ENCODE peak calls at places on chromosomes 6 and 20, in nine cellular contexts. P, Y, B, E, X, F, U, L and C are unnamed samples. For H3K4me1, the result is how much of the 10 kb centered on the place peaks cover.

GRCh38 chr6:89410231-89411018 is 1.6 kb downstream of the RRAGD start:
- DNase-seq in P (no peak), Y (no peak), B (no peak), E (no peak), X (peak), F (peak), U (peak), L (no peak), C (no peak)

GRCh38 chr20:49186535-49187329 is 1.4 kb downstream of the STAU1 start:
- DNase-seq in P (peak), Y (peak), B (peak), E (peak), X (peak), F (peak), U (peak), L (peak), C (no peak)

GRCh38 chr20:61951695-61952533 is 113.8 kb downstream of the TAF4 start:
- DNase-seq in P (no peak), Y (no peak), B (peak), E (peak), X (peak), F (peak), U (peak), L (no peak), C (peak)

GRCh38 chr6:166004491-166005275 is 163.0 kb downstream of the TBXT start:
- DNase-seq in P (no peak), Y (no peak), B (no peak), E (no peak), X (no peak), F (no peak), U (no peak), L (no peak), C (no peak)

GRCh38 chr20:17934141-17934862 is 34.3 kb downstream of the SNX5 start:
- DNase-seq in P (no peak), Y (no peak), B (peak), E (no peak), X (peak), F (peak), U (no peak), L (no peak), C (no peak)

GRCh38 chr6:129312865-129313264 is 397.1 kb downstream of the ARHGAP18 start:
- DNase-seq in P (no peak), Y (no peak), B (peak), E (no peak), X (no peak), F (no peak), U (peak), L (no peak), C (no peak)

GRCh38 chr6:125481056-125481455 is 179.3 kb upstream of the HDDC2 start:
- DNase-seq in P (no peak), Y (no peak), B (no peak), E (no peak), X (no peak), F (no peak), U (no peak), L (no peak), C (no peak)

GRCh38 chr20:47278907-47279348 is 77.6 kb downstream of the ZMYND8 start:
- DNase-seq in P (no peak), Y (no peak), B (peak), E (no peak), X (no peak), F (no peak), U (no peak), L (no peak), C (no peak)

GRCh38 chr6:94065707-94066337 is 646.5 kb upstream of the EPHA7 start:
- DNase-seq in P (no peak), Y (no peak), B (no peak), E (no peak), X (peak), F (peak), U (no peak), L (no peak), C (no peak)

GRCh38 chr20:4435210-4435609 is 286.5 kb upstream of the PRND start:
- DNase-seq in P (no peak), Y (no peak), B (peak), E (no peak), X (no peak), F (no peak), U (peak), L (no peak), C (no peak)

GRCh38 chr20:64112691-64113443 is 5.5 kb upstream of the NPBWR2 start:
- DNase-seq in P (peak), Y (no peak), B (no peak), E (no peak), X (no peak), F (peak), U (no peak), L (peak), C (peak)

GRCh38 chr6:44253307-44254101 is 3.8 kb downstream of the SLC35B2 start:
- DNase-seq in P (peak), Y (peak), B (no peak), E (no peak), X (peak), F (peak), U (peak), L (no peak), C (no peak)

GRCh38 chr6:20182926-20183521 is 29.2 kb downstream of the MBOAT1 start:
- DNase-seq in P (peak), Y (no peak), B (peak), E (peak), X (no peak), F (no peak), U (peak), L (no peak), C (no peak)

GRCh38 chr6:11203306-11204009 is 29.0 kb downstream of the NEDD9 start:
- DNase-seq in P (no peak), Y (no peak), B (no peak), E (no peak), X (no peak), F (no peak), U (no peak), L (no peak), C (no peak)

GRCh38 chr6:259901-260508 is 32.3 kb upstream of the DUSP22 start:
- DNase-seq in P (no peak), Y (no peak), B (no peak), E (no peak), X (no peak), F (no peak), U (no peak), L (no peak), C (no peak)

GRCh38 chr6:4294636-4295035 is 159.3 kb upstream of the ECI2 start:
- DNase-seq in P (no peak), Y (no peak), B (no peak), E (no peak), X (no peak), F (no peak), U (no peak), L (no peak), C (no peak)

GRCh38 chr20:14331671-14332070 is 5.7 kb downstream of the FLRT3 start:
- DNase-seq in P (no peak), Y (no peak), B (no peak), E (no peak), X (no peak), F (no peak), U (no peak), L (no peak), C (no peak)

GRCh38 chr6:10694302-10695085 is at the start of the genes C6orf52 and PAK1IP1:
- DNase-seq in P (peak), Y (peak), B (peak), E (peak), X (peak), F (peak), U (peak), L (peak), C (peak)

GRCh38 chr20:63330940-63331339 is 30.2 kb downstream of the CHRNA4 start:
- DNase-seq in P (no peak), Y (no peak), B (no peak), E (peak), X (peak), F (peak), U (no peak), L (no peak), C (no peak)

GRCh38 chr20:38152175-38153010 is 12.7 kb downstream of the TGM2 start:
- DNase-seq in P (peak), Y (peak), B (peak), E (peak), X (no peak), F (peak), U (peak), L (peak), C (peak)

GRCh38 chr20:19249515-19249914 is 37.1 kb downstream of the SLC24A3 start:
- DNase-seq in P (no peak), Y (no peak), B (no peak), E (no peak), X (no peak), F (no peak), U (peak), L (no peak), C (no peak)

GRCh38 chr6:82741996-82742385 is 323.6 kb downstream of the UBE3D start:
- DNase-seq in P (no peak), Y (no peak), B (no peak), E (no peak), X (peak), F (peak), U (no peak), L (no peak), C (no peak)

GRCh38 chr6:154894903-154895302 is 100.2 kb upstream of the TIAM2 start:
- DNase-seq in P (no peak), Y (no peak), B (no peak), E (no peak), X (no peak), F (no peak), U (no peak), L (no peak), C (no peak)

GRCh38 chr6:144064402-144064830 is 31.0 kb downstream of the SF3B5 start:
- DNase-seq in P (peak), Y (no peak), B (no peak), E (peak), X (peak), F (peak), U (peak), L (no peak), C (no peak)

GRCh38 chr20:63858393-63859165 is 2.7 kb upstream of the ABHD16B start:
- DNase-seq in P (no peak), Y (peak), B (peak), E (no peak), X (peak), F (peak), U (peak), L (peak), C (no peak)

DNA sequence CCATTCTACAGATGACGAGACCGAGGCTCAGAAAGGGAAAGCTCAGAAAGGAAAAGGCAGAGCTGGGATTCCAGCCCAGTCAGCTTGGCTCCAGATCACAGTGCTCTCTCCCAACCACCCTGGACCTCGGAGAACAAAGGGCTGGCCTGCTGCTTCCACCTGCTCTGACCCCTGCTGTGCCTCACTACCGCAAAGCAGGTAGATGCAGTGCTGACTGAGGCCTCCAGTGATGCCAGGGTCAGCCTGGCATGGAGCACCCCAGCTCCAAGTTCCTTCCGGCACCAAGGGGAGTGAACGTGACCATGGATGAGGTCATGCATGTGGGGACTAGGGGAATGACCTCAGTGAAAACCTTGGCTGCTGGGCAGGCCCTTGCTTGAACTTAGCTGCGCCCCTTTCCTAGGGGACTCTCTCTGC is 20.7 kb upstream of the TLDC2 start:
- DNase-seq in P (no peak), Y (no peak), B (no peak), E (no peak), X (no peak), F (no peak), U (peak), L (no peak), C (no peak)
- H3K4me1 ChIP-seq in P (half or more), Y (under half), B (under half), E (under half), X (under half), F (under half), U (half or more), L (under half), C (half or more)

DNA sequence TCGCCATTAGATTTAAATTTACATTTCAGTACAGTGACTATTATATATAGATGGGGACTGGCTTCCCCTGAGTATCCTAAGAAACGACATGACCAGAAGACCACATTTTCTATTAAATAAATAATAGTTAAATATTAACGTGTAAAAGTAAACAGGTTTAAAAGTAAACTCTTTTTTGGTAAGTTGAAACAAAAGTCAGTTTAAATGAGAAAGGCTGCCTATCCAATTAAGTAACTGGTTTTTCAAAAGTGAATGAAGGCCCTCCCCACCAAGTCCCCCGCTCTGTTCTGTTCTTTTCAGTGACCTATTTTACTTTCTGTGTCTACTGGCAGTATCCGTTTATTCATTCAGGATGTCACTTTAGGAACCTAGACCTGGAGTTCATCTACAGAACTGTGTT is 32.0 kb downstream of the QKI start:
- DNase-seq in P (no peak), Y (peak), B (no peak), E (no peak), X (no peak), F (no peak), U (no peak), L (no peak), C (no peak)
- H3K4me1 ChIP-seq in P (under half), Y (half or more), B (under half), E (under half), X (under half), F (under half), U (under half), L (under half), C (under half)

DNA sequence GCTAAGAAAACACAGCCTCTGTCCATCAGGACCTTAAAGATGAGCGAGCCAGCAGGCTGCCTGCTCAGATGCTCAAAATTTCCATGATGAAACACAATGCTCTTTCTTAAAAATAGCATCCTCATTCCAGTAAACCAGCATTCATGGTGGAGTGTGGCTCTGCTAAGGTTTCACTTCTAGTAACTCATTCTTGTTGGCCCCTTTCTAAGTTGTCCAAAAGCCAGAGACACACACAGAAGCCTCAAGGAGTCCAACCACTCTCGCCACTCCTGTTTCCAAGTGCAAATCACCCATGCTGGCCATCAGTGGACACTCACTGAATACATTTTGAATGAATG is 35.8 kb downstream of the ATP9A start:
- DNase-seq in P (no peak), Y (no peak), B (peak), E (no peak), X (no peak), F (no peak), U (peak), L (no peak), C (no peak)
- H3K4me1 ChIP-seq in P (under half), Y (half or more), B (under half), E (under half), X (under half), F (under half), U (under half), L (under half), C (under half)

GRCh38 chr6:7155871-7156579 is 48.3 kb downstream of the RREB1 start:
- DNase-seq in P (no peak), Y (no peak), B (no peak), E (no peak), X (no peak), F (peak), U (peak), L (no peak), C (no peak)

GRCh38 chr6:7152467-7152866 is 44.7 kb downstream of the RREB1 start:
- DNase-seq in P (no peak), Y (no peak), B (no peak), E (no peak), X (no peak), F (peak), U (no peak), L (no peak), C (no peak)

GRCh38 chr6:7154341-7155139 is 46.8 kb downstream of the RREB1 start:
- DNase-seq in P (no peak), Y (no peak), B (no peak), E (no peak), X (no peak), F (no peak), U (no peak), L (no peak), C (no peak)

GRCh38 chr6:7151381-7151780 is 43.6 kb downstream of the RREB1 start:
- DNase-seq in P (no peak), Y (peak), B (no peak), E (no peak), X (no peak), F (no peak), U (no peak), L (no peak), C (no peak)

DNA sequence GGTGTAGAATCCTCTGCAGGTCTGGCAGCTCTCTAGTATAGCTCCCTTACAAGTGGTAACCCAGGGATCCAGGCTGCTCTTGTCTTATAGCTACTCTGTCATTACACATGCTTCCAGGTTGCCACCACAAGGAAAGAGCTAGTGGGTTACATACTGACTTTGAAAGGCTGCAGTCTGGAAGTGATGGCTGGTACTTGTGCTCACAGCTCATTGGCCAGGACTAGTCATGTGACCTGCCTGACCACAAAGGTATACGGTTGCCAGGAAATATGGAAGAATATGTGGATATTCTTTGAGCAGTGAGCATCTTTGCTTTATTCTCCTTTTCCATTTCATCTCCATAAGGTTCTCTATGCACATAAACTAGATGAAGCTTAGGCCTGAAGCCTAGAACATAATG is 46.0 kb downstream of the RREB1 start:
- DNase-seq in P (no peak), Y (no peak), B (no peak), E (no peak), X (no peak), F (no peak), U (no peak), L (no peak), C (no peak)
- H3K4me1 ChIP-seq in P (half or more), Y (half or more), B (under half), E (under half), X (under half), F (half or more), U (half or more), L (under half), C (half or more)

GRCh38 chr6:31353508-31353907 is 3.5 kb downstream of the HLA-B start:
- DNase-seq in P (no peak), Y (no peak), B (no peak), E (no peak), X (no peak), F (no peak), U (no peak), L (no peak), C (no peak)

GRCh38 chr6:31352497-31353368 is 4.2 kb downstream of the HLA-B start:
- DNase-seq in P (no peak), Y (no peak), B (no peak), E (no peak), X (no peak), F (no peak), U (no peak), L (no peak), C (no peak)

GRCh38 chr6:31350551-31350950 is 6.4 kb downstream of the HLA-B start:
- DNase-seq in P (no peak), Y (no peak), B (no peak), E (no peak), X (no peak), F (no peak), U (no peak), L (no peak), C (no peak)

GRCh38 chr6:31351734-31352496 is 5.1 kb downstream of the HLA-B start:
- DNase-seq in P (no peak), Y (no peak), B (no peak), E (no peak), X (no peak), F (no peak), U (no peak), L (no peak), C (no peak)

GRCh38 chr6:31350973-31351733 is 5.8 kb downstream of the HLA-B start:
- DNase-seq in P (no peak), Y (no peak), B (no peak), E (no peak), X (no peak), F (no peak), U (no peak), L (no peak), C (no peak)
- H3K4me1 ChIP-seq in P (under half), Y (under half), B (under half), E (under half), X (under half), F (under half), U (under half), L (under half), C (under half)

GRCh38 chr20:44897133-44897532 is 11.6 kb downstream of the YWHAB start:
- DNase-seq in P (no peak), Y (no peak), B (no peak), E (no peak), X (no peak), F (no peak), U (no peak), L (no peak), C (no peak)
- H3K4me1 ChIP-seq in P (half or more), Y (under half), B (under half), E (under half), X (under half), F (under half), U (under half), L (under half), C (half or more)

GRCh38 chr6:36127462-36128016 is 2.8 kb upstream of the MAPK13 start:
- DNase-seq in P (no peak), Y (peak), B (peak), E (peak), X (no peak), F (no peak), U (peak), L (no peak), C (peak)

GRCh38 chr6:36124881-36125280 is 5.4 kb upstream of the MAPK13 start:
- DNase-seq in P (no peak), Y (no peak), B (no peak), E (no peak), X (no peak), F (no peak), U (no peak), L (no peak), C (no peak)

GRCh38 chr6:36126553-36127458 is 3.5 kb upstream of the MAPK13 start:
- DNase-seq in P (no peak), Y (peak), B (peak), E (no peak), X (no peak), F (no peak), U (peak), L (no peak), C (no peak)

GRCh38 chr6:36125575-36125974 is 4.7 kb upstream of the MAPK13 start:
- DNase-seq in P (no peak), Y (no peak), B (no peak), E (no peak), X (no peak), F (no peak), U (no peak), L (no peak), C (peak)

GRCh38 chr6:36126121-36126520 is 4.2 kb upstream of the MAPK13 start:
- DNase-seq in P (no peak), Y (no peak), B (no peak), E (no peak), X (no peak), F (no peak), U (no peak), L (no peak), C (peak)
- H3K4me1 ChIP-seq in P (under half), Y (half or more), B (under half), E (under half), X (under half), F (under half), U (under half), L (under half), C (under half)

GRCh38 chr6:54059683-54060082 is 51.6 kb upstream of the MLIP start:
- DNase-seq in P (no peak), Y (no peak), B (no peak), E (no peak), X (no peak), F (no peak), U (peak), L (no peak), C (no peak)

GRCh38 chr6:54057068-54057467 is 54.2 kb upstream of the MLIP start:
- DNase-seq in P (no peak), Y (peak), B (no peak), E (no peak), X (no peak), F (no peak), U (no peak), L (no peak), C (no peak)

GRCh38 chr6:54053893-54054391 is 57.3 kb upstream of the MLIP start:
- DNase-seq in P (peak), Y (no peak), B (peak), E (no peak), X (no peak), F (peak), U (peak), L (no peak), C (no peak)

GRCh38 chr6:54058236-54058635 is 53.0 kb upstream of the MLIP start:
- DNase-seq in P (no peak), Y (no peak), B (no peak), E (no peak), X (no peak), F (no peak), U (no peak), L (no peak), C (no peak)

DNA sequence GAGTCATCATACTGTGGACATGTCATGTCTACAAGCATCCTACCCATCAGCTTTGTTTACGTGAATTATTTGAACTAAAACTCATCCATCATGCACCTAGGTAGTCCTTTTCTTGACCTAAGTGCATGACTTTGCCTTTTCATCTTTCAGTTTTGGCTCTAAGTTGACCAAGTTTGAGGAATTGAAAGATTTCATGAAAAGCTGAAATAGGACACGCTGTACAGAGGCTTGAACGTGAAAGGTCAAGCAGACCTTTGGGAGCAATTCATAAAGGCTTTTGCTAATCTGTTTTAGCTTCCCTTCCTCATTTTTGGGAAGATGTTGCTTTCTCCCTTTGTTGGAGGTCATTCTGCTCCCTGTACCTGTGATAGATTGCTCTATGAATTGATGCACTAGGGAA is 55.1 kb upstream of the MLIP start:
- DNase-seq in P (no peak), Y (no peak), B (no peak), E (no peak), X (no peak), F (no peak), U (no peak), L (no peak), C (no peak)
- H3K4me1 ChIP-seq in P (under half), Y (under half), B (under half), E (under half), X (under half), F (under half), U (under half), L (under half), C (under half)